ENCODE peak calls at places on chromosomes 4 and X, in ten cellular contexts. Y is endothelial cell of umbilical vein; M is astrocyte; K is body of pancreas; C is prostate gland; S is colonic mucosa; L is CD4-positive, alpha-beta memory T cell; J is H9; O is IMR-90; H is PC-9. R is an unnamed sample.

GRCh38 chr4:37879365-37879764 is 11.5 kb upstream of the TBC1D1 start:
- DNase-seq in K (no peak), O (no peak), H (no peak), J (no peak), C (no peak), S (peak; percentile 50), Y (no peak), M (no peak), L (no peak), R (no peak)

GRCh38 chrX:44733931-44734330 is 109.9 kb upstream of the DUSP21 start:
- DNase-seq in O (peak; percentile 4), Y (no peak), K (no peak), S (no peak), L (no peak), C (no peak), M (no peak), J (no peak), H (no peak), R (no peak)

GRCh38 chrX:44060221-44060620 is 87.0 kb upstream of the NDP start:
- DNase-seq in Y (no peak), O (no peak), C (no peak), L (no peak), H (no peak), M (peak; percentile 44), S (no peak), K (no peak), J (no peak), R (no peak)

GRCh38 chr4:30768278-30768677 is 48.1 kb downstream of the PCDH7 start:
- DNase-seq in K (no peak), M (no peak), Y (peak; percentile 80), L (no peak), H (no peak), J (no peak), O (no peak), S (no peak), C (no peak), R (no peak)

GRCh38 chr4:76449362-76449767 is 14.3 kb downstream of the SHROOM3 start:
- DNase-seq in K (no peak), L (no peak), C (no peak), S (no peak), H (no peak), Y (peak; percentile 94), M (peak; percentile 86), J (no peak), O (no peak), R (no peak)

GRCh38 chr4:168685136-168685535 is 188.3 kb downstream of the PALLD start:
- DNase-seq in M (no peak), Y (no peak), L (no peak), O (no peak), K (no peak), C (no peak), H (no peak), S (no peak), J (no peak), R (no peak)

GRCh38 chr4:155809835-155810234 is 51.0 kb downstream of the GUCY1B1 start:
- DNase-seq in O (peak; percentile 92), C (no peak), L (peak; percentile 37), M (peak; percentile 77), S (no peak), Y (peak; percentile 58), H (no peak), K (peak; percentile 14), J (no peak), R (no peak)

GRCh38 chr4:26557164-26557563 is 26.7 kb upstream of the TBC1D19 start:
- DNase-seq in K (no peak), H (no peak), M (peak; percentile 98), Y (no peak), L (no peak), O (peak; percentile 95), C (no peak), J (no peak), S (no peak), R (no peak)

GRCh38 chrX:152871260-152871659 is 26.6 kb upstream of the ZNF185 start:
- DNase-seq in K (no peak), H (no peak), O (no peak), S (no peak), Y (no peak), C (no peak), J (no peak), L (no peak), M (no peak), R (no peak)

GRCh38 chr4:26022346-26022891 is 108.4 kb downstream of the SMIM20 start:
- DNase-seq in J (no peak), L (no peak), O (peak; percentile 80), C (peak; percentile 75), H (peak; percentile 81), Y (peak; percentile 45), K (peak; percentile 69), M (peak; percentile 85), S (no peak), R (no peak)

GRCh38 chr4:156615066-156615514 is 356.5 kb downstream of the PDGFC start:
- DNase-seq in O (peak; percentile 92), S (no peak), M (peak; percentile 100), Y (no peak), J (no peak), C (no peak), L (no peak), H (no peak), K (peak; percentile 2), R (no peak)

GRCh38 chr4:52234539-52235174 is 183.6 kb downstream of the SPATA18 start:
- DNase-seq in M (no peak), C (no peak), O (peak; percentile 37), L (no peak), K (peak; percentile 2), J (no peak), S (no peak), H (peak; percentile 49), Y (peak; percentile 25), R (no peak)

GRCh38 chr4:153537493-153537960 is 71.4 kb downstream of the TMEM131L start:
- DNase-seq in H (no peak), K (no peak), S (no peak), C (no peak), J (no peak), M (no peak), Y (no peak), O (no peak), L (no peak), R (no peak)

GRCh38 chr4:8879574-8879973 is 7.9 kb upstream of the HMX1 start:
- DNase-seq in Y (no peak), L (no peak), J (no peak), C (no peak), K (no peak), H (no peak), O (no peak), S (no peak), M (no peak), R (no peak)
- H3K27ac ChIP-seq in Y (no peak overlapping the region), L (no peak overlapping the region), J (no peak overlapping the region), C (no peak overlapping the region), K (no peak overlapping the region), H (no peak overlapping the region), O (no peak overlapping the region), S (no peak overlapping the region), M (no peak overlapping the region), R (no peak overlapping the region)

DNA sequence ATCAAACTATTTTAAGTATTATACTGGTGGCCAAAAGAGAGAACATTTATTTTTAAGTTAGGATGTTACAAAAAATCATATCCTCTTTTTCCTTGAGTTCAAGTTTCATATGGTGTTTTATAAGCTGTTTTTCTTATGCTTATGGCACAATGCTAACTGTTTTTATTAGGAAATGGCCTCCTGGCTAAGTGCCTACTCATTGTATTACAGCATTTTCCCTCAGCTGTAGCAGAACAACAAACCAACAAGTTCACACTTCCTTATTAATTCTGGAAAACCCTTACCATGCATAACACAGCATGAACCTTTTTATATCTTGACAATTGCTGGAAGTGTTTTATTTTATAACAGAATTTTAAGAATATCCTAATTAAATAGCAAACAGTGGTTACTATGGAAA is 165.9 kb downstream of the GASK1B start:
- DNase-seq in H (no peak), K (peak; percentile 42), S (no peak), M (no peak), Y (peak; percentile 100), L (no peak), C (no peak), J (no peak), O (no peak), R (no peak)
- H3K27ac ChIP-seq in H (no peak overlapping the region), K (no peak overlapping the region), S (no peak overlapping the region), M (no peak overlapping the region), Y (peak overlapping the region; percentile 75), L (no peak overlapping the region), C (no peak overlapping the region), J (no peak overlapping the region), O (no peak overlapping the region), R (no peak overlapping the region)

DNA sequence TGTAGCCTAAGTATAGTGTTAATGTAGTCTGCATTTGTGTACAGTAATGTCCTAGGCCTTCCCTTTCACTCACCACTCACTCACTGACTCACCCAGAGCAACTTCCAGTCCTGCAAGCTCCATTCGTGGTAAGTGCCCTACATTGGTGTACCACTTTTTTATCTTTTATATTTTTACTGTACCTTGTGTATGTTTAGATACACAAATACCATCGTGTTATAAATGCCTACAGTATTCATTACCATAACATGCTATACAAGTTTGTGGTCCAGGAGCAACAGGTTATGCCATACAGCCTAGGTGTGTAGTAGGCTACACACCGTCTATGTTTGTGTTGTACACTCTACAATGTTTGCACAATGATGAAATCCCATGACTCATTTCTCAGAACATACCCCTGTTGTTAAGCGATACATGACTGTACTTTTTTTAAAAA is 15.4 kb downstream of the TSPAN5 start:
- DNase-seq in J (no peak), L (no peak), M (peak; percentile 81), H (peak; percentile 96), C (no peak), K (no peak), S (no peak), O (peak; percentile 89), Y (peak; percentile 85), R (no peak)
- H3K27ac ChIP-seq in J (no peak overlapping the region), L (no peak overlapping the region), M (peak overlapping the region; percentile 65), H (peak overlapping the region; percentile 73), C (no peak overlapping the region), K (no peak overlapping the region), S (no peak overlapping the region), O (no peak overlapping the region), Y (peak overlapping the region; percentile 23), R (no peak overlapping the region)

GRCh38 chr4:17494833-17495232 is 17.1 kb downstream of the QDPR start:
- DNase-seq in M (no peak), C (no peak), O (no peak), S (no peak), L (no peak), K (no peak), J (no peak), Y (no peak), H (no peak), R (no peak)
- H3K27ac ChIP-seq in M (peak overlapping the region; percentile 54), C (no peak overlapping the region), O (no peak overlapping the region), S (no peak overlapping the region), L (no peak overlapping the region), K (no peak overlapping the region), J (no peak overlapping the region), Y (no peak overlapping the region), H (no peak overlapping the region), R (no peak overlapping the region)

GRCh38 chr4:180960758-180961401 is 1282.3 kb upstream of the TENM3 start:
- DNase-seq in C (no peak), O (no peak), Y (no peak), J (no peak), L (no peak), M (no peak), K (no peak), H (no peak), S (no peak), R (no peak)
- H3K27ac ChIP-seq in C (no peak overlapping the region), O (no peak overlapping the region), Y (no peak overlapping the region), J (no peak overlapping the region), L (no peak overlapping the region), M (no peak overlapping the region), K (no peak overlapping the region), H (no peak overlapping the region), S (no peak overlapping the region), R (no peak overlapping the region)